ENCODE peak calls at places on chromosomes 7 and 10, in eight cellular contexts. N is lower lobe of right lung; E is progenitor cell of endocrine pancreas; W is heart left ventricle; J is CD4-positive, alpha-beta T cell; D is D721Med; G is omental fat pad; X is nephron progenitor cell. V is an unnamed sample.

GRCh38 chr7:129553861-129554530 is 51.7 kb downstream of the SMKR1 start:
- DNase-seq in N (no peak), E (no peak), W (no peak), J (peak), D (no peak), G (no peak), X (no peak), V (no peak)

GRCh38 chr10:124689911-124690498 is 54.2 kb downstream of the FAM53B start:
- DNase-seq in N (no peak), E (no peak), W (no peak), J (no peak), D (no peak), G (no peak), X (no peak), V (no peak)

GRCh38 chr7:68724965-68725364 is 873.3 kb upstream of the AUTS2 start:
- DNase-seq in N (no peak), E (no peak), W (no peak), J (no peak), D (no peak), G (no peak), X (no peak), V (no peak)

GRCh38 chr10:109784236-109784635 is 139.1 kb downstream of the XPNPEP1 start:
- DNase-seq in N (no peak), E (no peak), W (no peak), J (no peak), D (no peak), G (no peak), X (no peak), V (no peak)

GRCh38 chr7:37117261-37117660 is 331.4 kb downstream of the ELMO1 start:
- DNase-seq in N (no peak), E (no peak), W (no peak), J (no peak), D (no peak), G (no peak), X (no peak), V (no peak)

GRCh38 chr7:73436031-73436929 is 2.7 kb downstream of the FZD9 start:
- DNase-seq in N (no peak), E (no peak), W (no peak), J (no peak), D (no peak), G (no peak), X (peak), V (no peak)

GRCh38 chr7:24665564-24666294 is 91.5 kb downstream of the GSDME start:
- DNase-seq in N (no peak), E (peak), W (no peak), J (peak), D (no peak), G (no peak), X (peak), V (peak)

GRCh38 chr7:77524732-77525131 is 12.4 kb upstream of the PTPN12 start:
- DNase-seq in N (no peak), E (no peak), W (no peak), J (no peak), D (no peak), G (no peak), X (no peak), V (no peak)

GRCh38 chr10:16521311-16522016 is at the start of gene C1QL3:
- DNase-seq in N (no peak), E (peak), W (no peak), J (no peak), D (no peak), G (no peak), X (peak), V (peak)

GRCh38 chr7:77866791-77867190 is 68.2 kb downstream of the PHTF2 start:
- DNase-seq in N (no peak), E (no peak), W (no peak), J (no peak), D (no peak), G (no peak), X (no peak), V (no peak)

GRCh38 chr7:44157116-44158059 is 16.3 kb upstream of the MYL7 start:
- DNase-seq in N (no peak), E (no peak), W (no peak), J (no peak), D (no peak), G (peak), X (no peak), V (no peak)

GRCh38 chr7:45294559-45294958 is 137.0 kb downstream of the RAMP3 start:
- DNase-seq in N (no peak), E (no peak), W (peak), J (no peak), D (no peak), G (no peak), X (no peak), V (no peak)

GRCh38 chr7:55387062-55387965 is 22.2 kb downstream of the LANCL2 start:
- DNase-seq in N (no peak), E (no peak), W (no peak), J (no peak), D (no peak), G (no peak), X (no peak), V (no peak)

GRCh38 chr10:122189185-122189584 is 81.9 kb upstream of the BTBD16 start:
- DNase-seq in N (no peak), E (no peak), W (no peak), J (no peak), D (no peak), G (no peak), X (no peak), V (no peak)

GRCh38 chr7:81499262-81500116 is 270.4 kb downstream of the HGF start:
- DNase-seq in N (no peak), E (no peak), W (no peak), J (no peak), D (no peak), G (no peak), X (peak), V (peak)

GRCh38 chr10:48215148-48215982 is 59.1 kb downstream of the FRMPD2 start:
- DNase-seq in N (no peak), E (peak), W (no peak), J (no peak), D (no peak), G (no peak), X (peak), V (peak)

GRCh38 chr10:86401588-86402282 is 35.1 kb upstream of the GRID1 start:
- DNase-seq in N (peak), E (no peak), W (no peak), J (no peak), D (no peak), G (no peak), X (peak), V (no peak)

GRCh38 chr7:122133477-122133876 is 10.6 kb downstream of the AASS start:
- DNase-seq in N (no peak), E (no peak), W (no peak), J (no peak), D (no peak), G (no peak), X (no peak), V (no peak)

GRCh38 chr7:130831817-130832481 is 97.9 kb upstream of the KLF14 start:
- DNase-seq in N (no peak), E (no peak), W (no peak), J (no peak), D (no peak), G (no peak), X (no peak), V (peak)

GRCh38 chr10:10788761-10789160 is 228.9 kb upstream of the CELF2 start:
- DNase-seq in N (no peak), E (no peak), W (no peak), J (no peak), D (no peak), G (no peak), X (no peak), V (no peak)

GRCh38 chr10:45071043-45071813 is 70.5 kb downstream of the ZNF22 start:
- DNase-seq in N (no peak), E (no peak), W (no peak), J (no peak), D (no peak), G (no peak), X (no peak), V (no peak)

GRCh38 chr7:133993547-133993946 is 133.6 kb upstream of the LRGUK start:
- DNase-seq in N (no peak), E (no peak), W (no peak), J (no peak), D (no peak), G (no peak), X (no peak), V (no peak)

GRCh38 chr7:131212114-131212513 is 115.6 kb upstream of the MKLN1 start:
- DNase-seq in N (no peak), E (peak), W (no peak), J (no peak), D (no peak), G (no peak), X (peak), V (peak)

GRCh38 chr10:103564116-103564501 is 70.6 kb downstream of the NEURL1 start:
- DNase-seq in N (no peak), E (no peak), W (no peak), J (no peak), D (no peak), G (no peak), X (no peak), V (no peak)

GRCh38 chr7:41699532-41699931 is 3.4 kb downstream of the INHBA start:
- DNase-seq in N (peak), E (no peak), W (no peak), J (no peak), D (no peak), G (no peak), X (peak), V (no peak)

GRCh38 chr7:39540320-39540719 is 25.9 kb upstream of the YAE1 start:
- DNase-seq in N (no peak), E (no peak), W (no peak), J (no peak), D (no peak), G (no peak), X (no peak), V (no peak)

GRCh38 chr10:46536781-46537180 is 19.7 kb downstream of the GPRIN2 start:
- DNase-seq in N (no peak), E (no peak), W (no peak), J (no peak), D (no peak), G (no peak), X (no peak), V (no peak)

GRCh38 chr10:70987396-70988130 is 99.2 kb upstream of the PCBD1 start:
- DNase-seq in N (no peak), E (no peak), W (no peak), J (no peak), D (no peak), G (no peak), X (no peak), V (no peak)

GRCh38 chr10:127911218-127911866 is 4.4 kb downstream of the PTPRE start:
- DNase-seq in N (no peak), E (no peak), W (peak), J (no peak), D (no peak), G (no peak), X (no peak), V (no peak)

GRCh38 chr7:47153571-47153970 is 428.3 kb downstream of the TNS3 start:
- DNase-seq in N (peak), E (peak), W (no peak), J (no peak), D (no peak), G (no peak), X (peak), V (no peak)

GRCh38 chr10:25895856-25896255 is 38.2 kb upstream of the MYO3A start:
- DNase-seq in N (no peak), E (no peak), W (no peak), J (no peak), D (no peak), G (no peak), X (no peak), V (no peak)

GRCh38 chr10:102133373-102134195 is 744 bp downstream of the PPRC1 start:
- DNase-seq in N (peak), E (peak), W (peak), J (no peak), D (peak), G (peak), X (peak), V (peak)

GRCh38 chr7:127107601-127108007 is 145.1 kb downstream of the GRM8 start:
- DNase-seq in N (no peak), E (peak), W (peak), J (peak), D (no peak), G (no peak), X (peak), V (peak)

GRCh38 chr7:11128500-11128899 is 154.8 kb downstream of the PHF14 start:
- DNase-seq in N (no peak), E (no peak), W (no peak), J (no peak), D (no peak), G (no peak), X (no peak), V (no peak)

GRCh38 chr10:126239844-126240243 is 148.4 kb downstream of the ADAM12 start:
- DNase-seq in N (no peak), E (no peak), W (no peak), J (no peak), D (no peak), G (no peak), X (no peak), V (no peak)

GRCh38 chr10:51389415-51390342 is 309.7 kb downstream of the CSTF2T start:
- DNase-seq in N (no peak), E (peak), W (peak), J (peak), D (no peak), G (no peak), X (peak), V (peak)

GRCh38 chr7:33091641-33092191 is 17.5 kb downstream of the RP9 start:
- DNase-seq in N (no peak), E (no peak), W (no peak), J (no peak), D (no peak), G (no peak), X (no peak), V (no peak)
- TF ChIP-seq CTCF in N (no peak), E (peak), W (no peak), J (no peak), D (no peak), G (no peak), X (no peak), V (no peak)

GRCh38 chr10:112872728-112873127 is 77.3 kb upstream of the TCF7L2 start:
- DNase-seq in N (no peak), E (no peak), W (no peak), J (no peak), D (no peak), G (no peak), X (no peak), V (no peak)
- TF ChIP-seq CTCF in N (peak), E (peak), W (peak), J (no peak), D (no peak), G (no peak), X (no peak), V (peak)

DNA sequence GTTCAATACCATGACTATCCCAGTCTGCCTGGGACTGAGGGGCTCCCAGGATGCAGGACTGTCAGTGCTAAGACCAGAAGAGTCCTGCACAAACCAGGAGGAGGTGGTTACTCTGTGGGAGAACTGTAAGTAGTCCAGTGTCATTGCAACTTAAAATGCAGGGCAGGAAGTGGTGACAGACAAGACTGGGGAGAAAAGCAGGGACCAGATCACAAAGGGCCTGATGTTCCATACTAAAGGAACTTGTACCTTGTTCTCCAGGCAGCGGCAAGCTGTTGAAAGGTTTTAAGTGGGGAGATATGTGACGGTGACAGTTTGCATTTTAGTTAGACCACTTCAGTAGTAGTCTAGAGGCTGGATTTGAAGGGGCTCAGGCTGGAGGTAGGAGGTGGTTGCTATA is 65.8 kb upstream of the GLCCI1 start:
- DNase-seq in N (no peak), E (no peak), W (no peak), J (no peak), D (no peak), G (no peak), X (no peak), V (no peak)
- TF ChIP-seq CTCF in N (no peak), E (no peak), W (no peak), J (no peak), D (no peak), G (no peak), X (no peak), V (no peak)

DNA sequence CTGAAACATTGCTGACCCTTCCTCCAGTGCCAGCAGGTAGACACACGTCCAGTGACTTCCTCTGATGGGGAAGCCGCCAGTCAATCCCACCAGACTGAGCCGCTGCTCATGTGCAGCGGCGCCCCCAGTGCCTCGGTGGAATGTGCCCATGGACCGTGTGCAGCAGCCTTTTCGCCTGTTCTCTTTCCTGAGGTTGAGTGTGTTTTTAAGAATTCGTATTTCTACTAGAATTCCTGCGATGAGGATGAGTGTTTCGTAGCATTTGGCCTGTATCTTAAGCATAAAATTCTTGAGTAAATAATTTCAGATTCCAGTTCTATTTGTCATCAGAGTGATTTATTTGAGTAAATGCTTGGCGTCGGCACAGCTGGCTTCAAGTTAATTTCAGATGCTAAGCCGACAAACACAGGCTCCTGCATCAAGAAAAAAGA is 35.4 kb downstream of the BNIP3 start:
- DNase-seq in N (no peak), E (no peak), W (no peak), J (no peak), D (no peak), G (no peak), X (no peak), V (no peak)
- TF ChIP-seq CTCF in N (no peak), E (no peak), W (no peak), J (no peak), D (no peak), G (no peak), X (no peak), V (no peak)

GRCh38 chr10:24311888-24312287 is 103.0 kb downstream of the KIAA1217 start:
- DNase-seq in N (no peak), E (no peak), W (no peak), J (no peak), D (no peak), G (no peak), X (no peak), V (no peak)

GRCh38 chr10:24307696-24308476 is 98.9 kb downstream of the KIAA1217 start:
- DNase-seq in N (no peak), E (no peak), W (peak), J (no peak), D (no peak), G (no peak), X (no peak), V (no peak)

GRCh38 chr10:24313233-24313632 is 104.3 kb downstream of the KIAA1217 start:
- DNase-seq in N (no peak), E (no peak), W (no peak), J (no peak), D (no peak), G (no peak), X (no peak), V (no peak)

GRCh38 chr10:24307173-24307572 is 98.2 kb downstream of the KIAA1217 start:
- DNase-seq in N (no peak), E (no peak), W (no peak), J (no peak), D (no peak), G (no peak), X (no peak), V (no peak)

GRCh38 chr10:24310104-24310503 is 101.2 kb downstream of the KIAA1217 start:
- DNase-seq in N (no peak), E (no peak), W (no peak), J (no peak), D (no peak), G (no peak), X (no peak), V (no peak)
- TF ChIP-seq CTCF in N (no peak), E (no peak), W (no peak), J (no peak), D (no peak), G (no peak), X (no peak), V (no peak)

V was measured in endothelial cell.